ENCODE peak calls at places on chromosome 20, in five cellular contexts. X, Y, N, M and A are unnamed samples.

GRCh38 chr20:24999568-24999967 is 7.0 kb upstream of the APMAP start:
- DNase-seq in Y (peak), N (no peak), X (no peak), M (no peak), A (no peak)

GRCh38 chr20:63873477-63873971 is 8.5 kb downstream of the TPD52L2 start:
- DNase-seq in M (peak), N (peak), X (no peak), Y (peak), A (peak)

GRCh38 chr20:47970282-47970903 is 185.1 kb upstream of the SULF2 start:
- DNase-seq in X (no peak), M (no peak), Y (no peak), N (no peak), A (peak)

GRCh38 chr20:62989201-62989601 is 17.6 kb downstream of the BHLHE23 start:
- DNase-seq in Y (no peak), M (peak), X (no peak), N (no peak), A (no peak)

GRCh38 chr20:50146732-50147662 is 6.5 kb downstream of the PEDS1 start:
- DNase-seq in M (peak), N (no peak), Y (no peak), X (peak), A (peak)

GRCh38 chr20:7275628-7276237 is 508.2 kb downstream of the BMP2 start:
- DNase-seq in N (no peak), Y (no peak), M (no peak), X (no peak), A (no peak)

GRCh38 chr20:61808497-61808896 is 257.2 kb downstream of the TAF4 start:
- DNase-seq in Y (no peak), M (no peak), X (no peak), N (no peak), A (no peak)

GRCh38 chr20:58099291-58099915 is 129.1 kb downstream of the ANKRD60 start:
- DNase-seq in Y (no peak), X (no peak), N (no peak), M (no peak), A (no peak)

GRCh38 chr20:40715491-40715890 is 26.5 kb upstream of the MAFB start:
- DNase-seq in X (no peak), N (no peak), M (no peak), Y (no peak), A (no peak)

GRCh38 chr20:63501818-63502670 is 3.2 kb upstream of the EEF1A2 start:
- DNase-seq in M (no peak), N (no peak), Y (no peak), X (no peak), A (peak)

GRCh38 chr20:22204801-22205200 is 379.6 kb downstream of the FOXA2 start:
- DNase-seq in Y (no peak), M (no peak), N (no peak), X (no peak), A (no peak)

GRCh38 chr20:1185781-1186334 is 1.1 kb upstream of the TMEM74B start:
- DNase-seq in M (peak), X (peak), N (no peak), Y (no peak), A (peak)

GRCh38 chr20:58142843-58143185 is 85.6 kb downstream of the ANKRD60 start:
- DNase-seq in N (no peak), Y (peak), M (no peak), X (no peak), A (no peak)

GRCh38 chr20:45775411-45775810 is 16.3 kb downstream of the WFDC3 start:
- DNase-seq in Y (no peak), M (no peak), N (no peak), X (no peak), A (no peak)

GRCh38 chr20:51318058-51318960 is 224.2 kb downstream of the NFATC2 start:
- DNase-seq in Y (no peak), N (no peak), X (peak), M (peak), A (peak)